ENCODE peak calls at places on chromosomes 11 and 22, in seven cellular contexts. N, G, I, T, Y, E and M are unnamed samples.

GRCh38 chr11:117309310-117309709 is 6.7 kb downstream of the BACE1 start:
- DNase-seq in N (no peak), G (no peak), I (no peak), T (no peak), Y (no peak), E (no peak), M (no peak)

GRCh38 chr11:76823481-76824028 is 37.2 kb upstream of the ACER3 start:
- DNase-seq in N (no peak), G (no peak), I (no peak), T (no peak), Y (no peak), E (no peak), M (no peak)

GRCh38 chr11:128505449-128506058 is 81.8 kb downstream of the ETS1 start:
- DNase-seq in N (no peak), G (no peak), I (no peak), T (no peak), Y (no peak), E (no peak), M (no peak)

GRCh38 chr22:19385221-19385906 is 46.2 kb downstream of the HIRA start:
- DNase-seq in N (no peak), G (no peak), I (no peak), T (no peak), Y (no peak), E (no peak), M (no peak)

GRCh38 chr11:15893080-15893492 is 463.3 kb downstream of the SOX6 start:
- DNase-seq in N (no peak), G (no peak), I (no peak), T (no peak), Y (no peak), E (no peak), M (no peak)

GRCh38 chr11:111586305-111586915 is 15.8 kb upstream of the SIK2 start:
- DNase-seq in N (no peak), G (peak; percentile 44), I (no peak), T (peak; percentile 22), Y (no peak), E (no peak), M (peak; percentile 35)

GRCh38 chr11:131748146-131749050 is 378.0 kb downstream of the NTM start:
- DNase-seq in N (peak; percentile 3), G (peak; percentile 48), I (peak; percentile 43), T (no peak), Y (no peak), E (peak; percentile 70), M (peak; percentile 68)

GRCh38 chr11:134532921-134533421 is 120.9 kb upstream of the B3GAT1 start:
- DNase-seq in N (no peak), G (no peak), I (no peak), T (no peak), Y (no peak), E (no peak), M (no peak)

GRCh38 chr22:46187862-46188261 is 37.5 kb downstream of the PPARA start:
- DNase-seq in N (no peak), G (no peak), I (no peak), T (no peak), Y (no peak), E (no peak), M (no peak)

GRCh38 chr22:38016182-38017078 is 32.1 kb upstream of the SOX10 start:
- DNase-seq in N (no peak), G (peak; percentile 70), I (peak; percentile 32), T (no peak), Y (no peak), E (no peak), M (peak; percentile 12)

GRCh38 chr11:115916596-115916995 is 412.4 kb upstream of the CADM1 start:
- DNase-seq in N (no peak), G (no peak), I (no peak), T (no peak), Y (no peak), E (no peak), M (no peak)

GRCh38 chr11:35239476-35240075 is 100.6 kb downstream of the CD44 start:
- DNase-seq in N (no peak), G (no peak), I (no peak), T (no peak), Y (no peak), E (no peak), M (no peak)

GRCh38 chr11:76512851-76513653 is 68.2 kb downstream of the EMSY start:
- DNase-seq in N (no peak), G (no peak), I (no peak), T (no peak), Y (no peak), E (no peak), M (no peak)

GRCh38 chr11:117484159-117484558 is 156.5 kb downstream of the CEP164 start:
- DNase-seq in N (no peak), G (no peak), I (no peak), T (no peak), Y (no peak), E (no peak), M (no peak)

GRCh38 chr11:105236631-105237030 is 97.1 kb upstream of the CARD18 start:
- DNase-seq in N (no peak), G (no peak), I (no peak), T (no peak), Y (no peak), E (no peak), M (no peak)

GRCh38 chr11:9076661-9077060 is 14.7 kb downstream of the SCUBE2 start:
- DNase-seq in N (no peak), G (no peak), I (no peak), T (no peak), Y (no peak), E (no peak), M (no peak)

GRCh38 chr11:15819679-15820286 is 536.6 kb downstream of the SOX6 start:
- DNase-seq in N (peak; percentile 37), G (peak; percentile 80), I (peak; percentile 72), T (no peak), Y (peak; percentile 53), E (peak; percentile 73), M (no peak)

GRCh38 chr11:94746721-94747120 is 21.4 kb upstream of the AMOTL1 start:
- DNase-seq in N (no peak), G (no peak), I (no peak), T (no peak), Y (no peak), E (no peak), M (no peak)

GRCh38 chr22:20783844-20784723 is 10.2 kb downstream of the SERPIND1 start:
- DNase-seq in N (peak; percentile 16), G (no peak), I (no peak), T (peak; percentile 21), Y (no peak), E (no peak), M (no peak)

GRCh38 chr11:117189191-117189940 is 9.8 kb upstream of the TAGLN start:
- DNase-seq in N (no peak), G (peak; percentile 24), I (no peak), T (no peak), Y (peak; percentile 90), E (no peak), M (no peak)

GRCh38 chr11:62919898-62920640 is 1.1 kb downstream of the CHRM1 start:
- DNase-seq in N (no peak), G (no peak), I (no peak), T (no peak), Y (no peak), E (no peak), M (no peak)

GRCh38 chr11:70399681-70400112 is 1.4 kb downstream of the CTTN start:
- DNase-seq in N (no peak), G (peak; percentile 81), I (peak; percentile 84), T (no peak), Y (peak; percentile 80), E (peak; percentile 92), M (no peak)

GRCh38 chr11:6988506-6988905 is 31.6 kb downstream of the ZNF214 start:
- DNase-seq in N (no peak), G (no peak), I (no peak), T (no peak), Y (no peak), E (no peak), M (no peak)

GRCh38 chr11:117420598-117420997 is 92.9 kb downstream of the CEP164 start:
- DNase-seq in N (no peak), G (no peak), I (no peak), T (no peak), Y (no peak), E (no peak), M (no peak)

GRCh38 chr11:134264966-134265365 is 11.2 kb upstream of the GLB1L3 start:
- DNase-seq in N (no peak), G (no peak), I (no peak), T (no peak), Y (no peak), E (no peak), M (no peak)

GRCh38 chr11:36292311-36292722 is 3.1 kb upstream of the COMMD9 start:
- DNase-seq in N (no peak), G (no peak), I (no peak), T (no peak), Y (no peak), E (no peak), M (peak; percentile 7)

GRCh38 chr11:108092134-108092533 is 29.2 kb upstream of the ACAT1 start:
- DNase-seq in N (no peak), G (no peak), I (no peak), T (no peak), Y (no peak), E (no peak), M (no peak)

GRCh38 chr11:125062931-125063428 is at the start of gene SLC37A2:
- DNase-seq in N (peak; percentile 34), G (peak; percentile 73), I (peak; percentile 59), T (peak; percentile 17), Y (peak; percentile 95), E (peak; percentile 83), M (no peak)

GRCh38 chr11:13073119-13073981 is 64.2 kb downstream of the RASSF10 start:
- DNase-seq in N (no peak), G (no peak), I (no peak), T (no peak), Y (no peak), E (no peak), M (no peak)

GRCh38 chr11:46119352-46120216 is 1.7 kb downstream of the PHF21A start:
- DNase-seq in N (peak; percentile 47), G (peak; percentile 39), I (peak; percentile 36), T (peak; percentile 35), Y (peak; percentile 62), E (no peak), M (peak; percentile 75)

GRCh38 chr11:7639643-7640025 is 33.7 kb downstream of the CYB5R2 start:
- DNase-seq in N (no peak), G (peak; percentile 83), I (peak; percentile 53), T (no peak), Y (no peak), E (no peak), M (no peak)

GRCh38 chr11:45530111-45530510 is 135.3 kb downstream of the CHST1 start:
- DNase-seq in N (no peak), G (no peak), I (no peak), T (no peak), Y (no peak), E (no peak), M (no peak)